ENCODE peak calls at places on chromosome 14, in seven cellular contexts. H is activated CD8-positive, alpha-beta memory T cell treated with anti-CD3 and anti-CD28 coated beads for 4 hours; U is NCI-H524 treated with DMSO at 0.1 percent for 48 hours; K is stimulated activated naive B cell treated with anti-CD40 and anti-IgM and Interleukin-4, amounts not matched to agents 10 μg/mL and 1 μg/mL and 100 μg/mL, for 72 hours; A is heart right ventricle; I is H9; P is NCI-H1105 treated with DMSO at 0.1 percent for 48 hours. W is an unnamed sample.

GRCh38 chr14:61388976-61389576 is 67.7 kb downstream of the PRKCH start:
- DNase-seq in U (no peak), H (no peak), A (no peak), K (no peak), I (no peak), P (no peak), W (no peak)

GRCh38 chr14:94540031-94540794 is 21.0 kb upstream of the SERPINA4 start:
- DNase-seq in K (no peak), P (no peak), U (no peak), A (no peak), H (no peak), I (no peak), W (no peak)

GRCh38 chr14:76955575-76956252 is 72.8 kb downstream of the IRF2BPL start:
- DNase-seq in H (no peak), I (peak), K (peak), P (no peak), U (no peak), A (no peak), W (peak)

GRCh38 chr14:60862283-60862682 is 118.6 kb downstream of the TRMT5 start:
- DNase-seq in U (no peak), P (peak), K (no peak), H (no peak), I (no peak), A (no peak), W (peak)

GRCh38 chr14:57057803-57058202 is 210.9 kb downstream of the EXOC5 start:
- DNase-seq in I (no peak), P (peak), H (no peak), U (peak), K (no peak), A (no peak), W (no peak)

GRCh38 chr14:85296466-85297210 is 233.3 kb upstream of the FLRT2 start:
- DNase-seq in H (no peak), I (no peak), P (no peak), K (no peak), A (no peak), U (no peak), W (no peak)

GRCh38 chr14:61122862-61123261 is 141.8 kb downstream of the SLC38A6 start:
- DNase-seq in H (no peak), I (no peak), P (no peak), A (no peak), K (no peak), U (no peak), W (no peak)

GRCh38 chr14:106308839-106309389 is 782.5 kb downstream of the TMEM121 start:
- DNase-seq in U (no peak), H (peak), I (peak), P (no peak), K (peak), A (peak), W (peak)

GRCh38 chr14:40682131-40682913 is 924.4 kb upstream of the LRFN5 start:
- DNase-seq in A (no peak), K (no peak), U (no peak), H (no peak), I (no peak), P (no peak), W (no peak)

GRCh38 chr14:100691395-100692025 is 35.2 kb upstream of the DLK1 start:
- DNase-seq in K (no peak), P (peak), H (no peak), I (no peak), A (no peak), U (no peak), W (no peak)

GRCh38 chr14:95679995-95680735 is 6.1 kb upstream of the TCL1B start:
- DNase-seq in K (no peak), I (peak), A (no peak), U (no peak), P (no peak), H (no peak), W (peak)

GRCh38 chr14:63650336-63650952 is 8.8 kb upstream of the WDR89 start:
- DNase-seq in K (no peak), H (no peak), I (no peak), P (no peak), A (no peak), U (no peak), W (no peak)